ENCODE peak calls at places on chromosomes 1 and 21, in ten cellular contexts. N, S, L, Y, D, Z, U, E, W and V are unnamed samples.

GRCh38 chr1:209648931-209649776 is 3.1 kb downstream of the LAMB3 start:
- DNase-seq in N (peak), S (no peak), L (no peak), Y (no peak), D (no peak), Z (no peak), U (no peak), E (peak), W (no peak), V (no peak)

GRCh38 chr1:236623371-236624166 is 19.3 kb upstream of the HEATR1 start:
- DNase-seq in N (no peak), S (no peak), L (no peak), Y (no peak), D (no peak), Z (no peak), U (no peak), E (no peak), W (no peak), V (no peak)

GRCh38 chr1:58709540-58709939 is 9.7 kb upstream of the MYSM1 start:
- DNase-seq in N (no peak), S (no peak), L (no peak), Y (no peak), D (no peak), Z (no peak), U (no peak), E (no peak), W (no peak), V (no peak)

GRCh38 chr1:247849616-247850015 is 7.4 kb upstream of the TRIM58 start:
- DNase-seq in N (no peak), S (no peak), L (no peak), Y (no peak), D (no peak), Z (no peak), U (no peak), E (no peak), W (no peak), V (no peak)

GRCh38 chr1:164519426-164519825 is 39.6 kb upstream of the PBX1 start:
- DNase-seq in N (no peak), S (no peak), L (no peak), Y (no peak), D (no peak), Z (no peak), U (no peak), E (no peak), W (no peak), V (no peak)

GRCh38 chr1:67162954-67163353 is 3.3 kb upstream of the IL23R start:
- DNase-seq in N (no peak), S (peak), L (no peak), Y (no peak), D (peak), Z (peak), U (no peak), E (no peak), W (no peak), V (no peak)

GRCh38 chr1:198641506-198641905 is 2.7 kb downstream of the PTPRC start:
- DNase-seq in N (no peak), S (no peak), L (no peak), Y (no peak), D (no peak), Z (no peak), U (no peak), E (no peak), W (no peak), V (no peak)

GRCh38 chr1:18946550-18947381 is 9.7 kb downstream of the IFFO2 start:
- DNase-seq in N (no peak), S (no peak), L (no peak), Y (no peak), D (no peak), Z (no peak), U (no peak), E (no peak), W (no peak), V (no peak)

GRCh38 chr1:93680121-93681094 is 1.2 kb downstream of the BCAR3 start:
- DNase-seq in N (peak), S (peak), L (peak), Y (peak), D (peak), Z (peak), U (peak), E (peak), W (peak), V (peak)

GRCh38 chr1:239719642-239720258 is 333.4 kb downstream of the CHRM3 start:
- DNase-seq in N (no peak), S (no peak), L (peak), Y (no peak), D (no peak), Z (no peak), U (no peak), E (no peak), W (no peak), V (no peak)

GRCh38 chr1:196271212-196271947 is 336.9 kb downstream of the KCNT2 start:
- DNase-seq in N (no peak), S (no peak), L (no peak), Y (no peak), D (no peak), Z (no peak), U (no peak), E (no peak), W (no peak), V (no peak)

GRCh38 chr1:150089846-150090520 is 22.4 kb downstream of the VPS45 start:
- DNase-seq in N (no peak), S (no peak), L (no peak), Y (no peak), D (peak), Z (peak), U (no peak), E (no peak), W (no peak), V (no peak)

GRCh38 chr1:67347688-67348472 is 40.2 kb downstream of the IL12RB2 start:
- DNase-seq in N (peak), S (no peak), L (no peak), Y (peak), D (peak), Z (peak), U (no peak), E (peak), W (peak), V (no peak)

GRCh38 chr1:50425376-50426107 is 2.3 kb upstream of the DMRTA2 start:
- DNase-seq in N (peak), S (no peak), L (no peak), Y (no peak), D (no peak), Z (peak), U (no peak), E (no peak), W (no peak), V (no peak)

GRCh38 chr1:179031855-179032513 is 6.3 kb downstream of the FAM20B start:
- DNase-seq in N (no peak), S (no peak), L (no peak), Y (no peak), D (no peak), Z (no peak), U (no peak), E (no peak), W (no peak), V (no peak)

GRCh38 chr1:228163776-228164534 is 1.6 kb upstream of the IBA57 start:
- DNase-seq in N (no peak), S (peak), L (no peak), Y (no peak), D (no peak), Z (no peak), U (peak), E (no peak), W (no peak), V (no peak)

GRCh38 chr1:74388855-74389254 is 123.6 kb downstream of the LRRC53 start:
- DNase-seq in N (no peak), S (no peak), L (no peak), Y (no peak), D (no peak), Z (no peak), U (no peak), E (no peak), W (no peak), V (no peak)

GRCh38 chr1:230834292-230834691 is 34.0 kb downstream of the C1orf198 start:
- DNase-seq in N (no peak), S (no peak), L (no peak), Y (no peak), D (no peak), Z (no peak), U (no peak), E (no peak), W (no peak), V (no peak)

GRCh38 chr1:231274119-231274825 is 33.3 kb downstream of the GNPAT start:
- DNase-seq in N (no peak), S (no peak), L (no peak), Y (no peak), D (no peak), Z (no peak), U (no peak), E (no peak), W (no peak), V (no peak)

GRCh38 chr1:95012389-95012788 is 60.4 kb downstream of the ALG14 start:
- DNase-seq in N (no peak), S (no peak), L (no peak), Y (no peak), D (no peak), Z (no peak), U (no peak), E (peak), W (no peak), V (no peak)

GRCh38 chr21:31696424-31696823 is 35.5 kb downstream of the SCAF4 start:
- DNase-seq in N (no peak), S (no peak), L (no peak), Y (no peak), D (no peak), Z (no peak), U (no peak), E (no peak), W (no peak), V (no peak)

GRCh38 chr21:25635310-25635709 is 3.7 kb upstream of the JAM2 start:
- DNase-seq in N (no peak), S (no peak), L (no peak), Y (no peak), D (no peak), Z (no peak), U (no peak), E (no peak), W (no peak), V (no peak)

GRCh38 chr1:218882454-218882853 is 291.2 kb upstream of the LYPLAL1 start:
- DNase-seq in N (no peak), S (no peak), L (no peak), Y (no peak), D (no peak), Z (no peak), U (no peak), E (no peak), W (no peak), V (no peak)

GRCh38 chr1:162873671-162874666 is 13.0 kb upstream of the CCDC190 start:
- DNase-seq in N (no peak), S (no peak), L (no peak), Y (no peak), D (no peak), Z (no peak), U (no peak), E (peak), W (no peak), V (no peak)

GRCh38 chr1:236489710-236490377 is 33.9 kb upstream of the LGALS8 start:
- DNase-seq in N (peak), S (no peak), L (no peak), Y (no peak), D (peak), Z (peak), U (no peak), E (no peak), W (no peak), V (no peak)

GRCh38 chr1:161388639-161389038 is 21.0 kb upstream of the CFAP126 start:
- DNase-seq in N (no peak), S (no peak), L (no peak), Y (no peak), D (no peak), Z (no peak), U (no peak), E (no peak), W (no peak), V (no peak)

GRCh38 chr1:156122519-156123355 is 8.2 kb downstream of the LMNA start:
- DNase-seq in N (no peak), S (no peak), L (no peak), Y (peak), D (no peak), Z (no peak), U (no peak), E (no peak), W (no peak), V (peak)

GRCh38 chr1:230090194-230090711 is 23.2 kb downstream of the GALNT2 start:
- DNase-seq in N (peak), S (no peak), L (no peak), Y (no peak), D (no peak), Z (no peak), U (no peak), E (no peak), W (no peak), V (no peak)

GRCh38 chr1:161885013-161885412 is 118.9 kb downstream of the ATF6 start:
- DNase-seq in N (peak), S (no peak), L (no peak), Y (no peak), D (no peak), Z (no peak), U (no peak), E (no peak), W (no peak), V (no peak)

GRCh38 chr1:228393268-228393699 is 13.4 kb downstream of the TRIM11 start:
- DNase-seq in N (no peak), S (no peak), L (no peak), Y (peak), D (no peak), Z (no peak), U (peak), E (no peak), W (no peak), V (no peak)

GRCh38 chr1:52253421-52253820 is 111.5 kb downstream of the ZFYVE9 start:
- DNase-seq in N (no peak), S (no peak), L (no peak), Y (no peak), D (no peak), Z (no peak), U (no peak), E (no peak), W (no peak), V (no peak)

GRCh38 chr1:167927075-167927754 is 9.3 kb upstream of the DCAF6 start:
- DNase-seq in N (no peak), S (peak), L (no peak), Y (no peak), D (peak), Z (peak), U (no peak), E (no peak), W (no peak), V (no peak)

GRCh38 chr1:41073971-41074370 is 52.4 kb upstream of the SLFNL1 start:
- DNase-seq in N (no peak), S (no peak), L (no peak), Y (no peak), D (no peak), Z (no peak), U (no peak), E (no peak), W (no peak), V (no peak)

GRCh38 chr21:42089093-42089631 is 18.0 kb downstream of the UMODL1 start:
- DNase-seq in N (no peak), S (no peak), L (peak), Y (no peak), D (no peak), Z (no peak), U (no peak), E (no peak), W (no peak), V (no peak)

GRCh38 chr21:38875694-38876492 is 70.2 kb downstream of the ETS2 start:
- DNase-seq in N (no peak), S (no peak), L (no peak), Y (no peak), D (no peak), Z (no peak), U (no peak), E (peak), W (no peak), V (no peak)

GRCh38 chr21:42164818-42165217 is 54.1 kb upstream of the ABCG1 start:
- DNase-seq in N (no peak), S (no peak), L (no peak), Y (no peak), D (no peak), Z (no peak), U (no peak), E (no peak), W (no peak), V (no peak)

GRCh38 chr1:59422921-59423575 is 126.2 kb downstream of the FGGY start:
- DNase-seq in N (no peak), S (no peak), L (no peak), Y (peak), D (no peak), Z (no peak), U (no peak), E (no peak), W (no peak), V (peak)

GRCh38 chr1:3590145-3590768 is 21.1 kb downstream of the MEGF6 start:
- DNase-seq in N (no peak), S (no peak), L (no peak), Y (no peak), D (no peak), Z (no peak), U (no peak), E (no peak), W (no peak), V (no peak)

GRCh38 chr1:3585940-3586568 is 25.3 kb downstream of the MEGF6 start:
- DNase-seq in N (no peak), S (no peak), L (no peak), Y (no peak), D (no peak), Z (no peak), U (no peak), E (no peak), W (no peak), V (no peak)

GRCh38 chr1:3588395-3588794 is 22.9 kb downstream of the MEGF6 start:
- DNase-seq in N (no peak), S (no peak), L (no peak), Y (no peak), D (no peak), Z (no peak), U (no peak), E (no peak), W (no peak), V (no peak)

GRCh38 chr1:3584915-3585314 is 26.4 kb downstream of the MEGF6 start:
- DNase-seq in N (no peak), S (no peak), L (no peak), Y (no peak), D (no peak), Z (no peak), U (no peak), E (no peak), W (no peak), V (no peak)

GRCh38 chr1:3587133-3587733 is 24.1 kb downstream of the MEGF6 start:
- DNase-seq in N (peak), S (no peak), L (no peak), Y (no peak), D (no peak), Z (no peak), U (no peak), E (no peak), W (no peak), V (no peak)
- TF ChIP-seq CTCF in N (no peak), S (no peak), L (no peak), Y (no peak), D (no peak), Z (no peak), U (no peak), E (no peak), W (no peak), V (no peak)

GRCh38 chr1:5751171-5751556 is 241.1 kb downstream of the NPHP4 start:
- DNase-seq in N (no peak), S (no peak), L (no peak), Y (no peak), D (no peak), Z (no peak), U (peak), E (no peak), W (no peak), V (no peak)

GRCh38 chr1:5753431-5754078 is 238.7 kb downstream of the NPHP4 start:
- DNase-seq in N (no peak), S (no peak), L (no peak), Y (no peak), D (no peak), Z (no peak), U (peak), E (no peak), W (no peak), V (no peak)

GRCh38 chr1:5750186-5751170 is 241.7 kb downstream of the NPHP4 start:
- DNase-seq in N (no peak), S (no peak), L (no peak), Y (no peak), D (no peak), Z (no peak), U (peak), E (no peak), W (no peak), V (no peak)

GRCh38 chr1:5752715-5753330 is 239.4 kb downstream of the NPHP4 start:
- DNase-seq in N (no peak), S (no peak), L (no peak), Y (no peak), D (no peak), Z (no peak), U (peak), E (no peak), W (no peak), V (no peak)

GRCh38 chr1:5751833-5752714 is 240.2 kb downstream of the NPHP4 start:
- DNase-seq in N (no peak), S (no peak), L (no peak), Y (no peak), D (no peak), Z (no peak), U (peak), E (no peak), W (no peak), V (no peak)
- TF ChIP-seq CTCF in N (no peak), S (no peak), L (no peak), Y (no peak), D (no peak), Z (no peak), U (no peak), E (no peak), W (no peak), V (no peak)

DNA sequence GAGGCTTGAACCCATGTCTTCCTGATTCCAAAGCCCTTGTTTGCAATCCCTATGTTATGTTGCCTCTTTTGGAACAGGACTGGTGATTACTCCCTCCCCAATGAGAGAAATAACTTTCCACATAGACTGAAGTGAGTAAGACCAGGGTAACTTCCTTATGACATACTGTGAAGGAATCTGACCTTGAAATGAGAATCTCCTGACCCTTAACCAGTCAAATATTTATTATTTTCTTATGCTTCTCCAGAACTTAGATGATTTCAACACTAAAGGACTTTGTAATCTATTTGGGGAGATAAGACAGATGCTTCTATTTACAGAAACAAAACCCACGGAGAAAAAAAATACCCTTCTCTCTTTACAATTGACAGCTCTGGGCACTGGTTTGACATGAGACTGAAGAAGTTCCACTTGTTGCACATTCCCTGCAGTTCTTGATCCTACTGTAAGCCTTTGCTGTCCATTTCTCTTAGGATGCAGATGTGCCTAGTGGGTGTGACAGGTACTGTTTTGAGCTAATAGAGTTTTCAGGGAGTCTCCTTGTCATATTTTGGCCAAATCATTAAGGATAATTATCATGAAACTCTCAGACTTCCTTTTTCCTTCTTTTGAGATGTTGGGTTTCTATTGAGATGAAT is 3.9 kb upstream of the RPTN start:
- DNase-seq in N (peak), S (no peak), L (no peak), Y (no peak), D (no peak), Z (no peak), U (no peak), E (peak), W (no peak), V (no peak)
- TF ChIP-seq CTCF in N (no peak), S (no peak), L (no peak), Y (no peak), D (no peak), Z (no peak), U (no peak), E (no peak), W (no peak), V (no peak)

GRCh38 chr1:186154651-186155050 is 220.4 kb downstream of the TPR start:
- DNase-seq in N (no peak), S (no peak), L (no peak), Y (no peak), D (no peak), Z (no peak), U (no peak), E (no peak), W (no peak), V (no peak)

GRCh38 chr1:186152945-186153309 is 222.1 kb downstream of the TPR start:
- DNase-seq in N (no peak), S (no peak), L (no peak), Y (no peak), D (no peak), Z (no peak), U (no peak), E (no peak), W (no peak), V (no peak)

GRCh38 chr1:186152227-186152944 is 222.7 kb downstream of the TPR start:
- DNase-seq in N (peak), S (no peak), L (no peak), Y (no peak), D (no peak), Z (no peak), U (no peak), E (peak), W (no peak), V (no peak)

DNA sequence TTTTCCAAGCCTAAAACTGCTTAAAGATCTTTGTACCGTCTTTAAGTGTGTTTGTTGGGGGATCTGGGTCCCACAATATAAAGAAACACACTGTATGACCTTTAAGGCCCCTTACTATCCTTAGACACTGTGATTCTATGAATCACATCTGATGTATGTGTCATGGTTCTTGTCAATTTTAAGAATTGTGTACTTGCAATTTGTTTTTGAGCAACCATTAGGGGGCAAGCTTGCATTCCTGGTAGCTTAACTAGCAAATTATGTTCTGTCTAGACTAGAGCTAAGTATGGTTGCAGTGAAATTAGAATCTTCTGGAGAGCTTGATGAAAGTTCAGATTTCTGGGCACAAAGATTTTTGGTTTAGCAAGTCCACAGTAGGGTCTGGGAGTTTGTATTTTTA is 219.5 kb downstream of the TPR start:
- DNase-seq in N (peak), S (peak), L (no peak), Y (no peak), D (peak), Z (peak), U (no peak), E (peak), W (no peak), V (no peak)
- TF ChIP-seq CTCF in N (peak), S (peak), L (no peak), Y (peak), D (peak), Z (peak), U (peak), E (peak), W (peak), V (no peak)